ENCODE peak calls at places on chromosome 15, in nine cellular contexts. V is Calu3; J is tibial artery; T is esophagus muscularis mucosa; M is neural crest cell; H is uterus; B is astrocyte; S is CD8-positive, alpha-beta T cell; P is spleen. I is an unnamed sample.

GRCh38 chr15:42286445-42287029 is 13.3 kb upstream of the TMEM87A start:
- DNase-seq in V (no peak), J (no peak), T (no peak), M (no peak), H (no peak), B (no peak), S (no peak), P (no peak), I (no peak)

GRCh38 chr15:87089551-87089950 is 1009.9 kb downstream of the AGBL1 start:
- DNase-seq in V (no peak), J (no peak), T (no peak), M (no peak), H (no peak), B (no peak), S (no peak), P (no peak), I (no peak)

GRCh38 chr15:34986326-34987181 is 1.5 kb downstream of the ZNF770 start:
- DNase-seq in V (no peak), J (no peak), T (no peak), M (no peak), H (no peak), B (no peak), S (no peak), P (no peak), I (no peak)

GRCh38 chr15:68484696-68485400 is 52.9 kb upstream of the ITGA11 start:
- DNase-seq in V (no peak), J (peak), T (no peak), M (no peak), H (peak), B (peak), S (no peak), P (no peak), I (no peak)

GRCh38 chr15:61124195-61124594 is 104.9 kb downstream of the RORA start:
- DNase-seq in V (no peak), J (no peak), T (no peak), M (no peak), H (no peak), B (no peak), S (no peak), P (no peak), I (no peak)

GRCh38 chr15:64157599-64158125 is 5.2 kb downstream of the PPIB start:
- DNase-seq in V (no peak), J (no peak), T (no peak), M (no peak), H (no peak), B (no peak), S (no peak), P (no peak), I (no peak)

GRCh38 chr15:55151621-55152020 is 45.1 kb downstream of the RSL24D1 start:
- DNase-seq in V (no peak), J (no peak), T (no peak), M (no peak), H (no peak), B (no peak), S (no peak), P (no peak), I (no peak)

GRCh38 chr15:33154366-33155166 is 39.9 kb downstream of the FMN1 start:
- DNase-seq in V (no peak), J (peak), T (no peak), M (no peak), H (no peak), B (peak), S (no peak), P (no peak), I (no peak)

GRCh38 chr15:79513916-79514315 is 81.8 kb downstream of the MINAR1 start:
- DNase-seq in V (no peak), J (no peak), T (peak), M (no peak), H (no peak), B (no peak), S (no peak), P (no peak), I (no peak)

GRCh38 chr15:44066211-44066827 is 128.8 kb downstream of the FRMD5 start:
- DNase-seq in V (peak), J (no peak), T (no peak), M (peak), H (no peak), B (no peak), S (peak), P (no peak), I (peak)

GRCh38 chr15:29651476-29652072 is 170.7 kb downstream of the TJP1 start:
- DNase-seq in V (no peak), J (no peak), T (no peak), M (no peak), H (no peak), B (no peak), S (no peak), P (no peak), I (no peak)

GRCh38 chr15:29652595-29652994 is 169.7 kb downstream of the TJP1 start:
- DNase-seq in V (no peak), J (no peak), T (no peak), M (no peak), H (no peak), B (no peak), S (no peak), P (no peak), I (no peak)

GRCh38 chr15:29656636-29657475 is 165.4 kb downstream of the TJP1 start:
- DNase-seq in V (no peak), J (no peak), T (no peak), M (peak), H (no peak), B (no peak), S (no peak), P (no peak), I (no peak)
- TF ChIP-seq CTCF in V (no peak), J (no peak), T (no peak), M (peak), H (no peak), B (no peak), S (no peak), P (no peak), I (no peak)

GRCh38 chr15:29631076-29632070 is 190.9 kb downstream of the TJP1 start:
- DNase-seq in V (no peak), J (no peak), T (no peak), M (no peak), H (no peak), B (peak), S (no peak), P (no peak), I (no peak)
- TF ChIP-seq CTCF in V (no peak), J (no peak), T (no peak), M (no peak), H (no peak), B (no peak), S (no peak), P (no peak), I (no peak)

GRCh38 chr15:66080791-66081475 is 172.6 kb downstream of the MEGF11 start:
- DNase-seq in V (peak), J (no peak), T (no peak), M (no peak), H (peak), B (peak), S (no peak), P (no peak), I (no peak)
- TF ChIP-seq CTCF in V (peak), J (no peak), T (no peak), M (peak), H (no peak), B (no peak), S (no peak), P (no peak), I (peak)

GRCh38 chr15:66008920-66009572 is 139.8 kb downstream of the RAB11A start:
- DNase-seq in V (peak), J (no peak), T (no peak), M (no peak), H (no peak), B (no peak), S (no peak), P (no peak), I (no peak)

GRCh38 chr15:66004618-66005262 is 135.4 kb downstream of the RAB11A start:
- DNase-seq in V (peak), J (no peak), T (no peak), M (peak), H (no peak), B (peak), S (no peak), P (no peak), I (no peak)

GRCh38 chr15:66006986-66007385 is 137.7 kb downstream of the RAB11A start:
- DNase-seq in V (peak), J (no peak), T (no peak), M (no peak), H (no peak), B (peak), S (no peak), P (no peak), I (no peak)

DNA sequence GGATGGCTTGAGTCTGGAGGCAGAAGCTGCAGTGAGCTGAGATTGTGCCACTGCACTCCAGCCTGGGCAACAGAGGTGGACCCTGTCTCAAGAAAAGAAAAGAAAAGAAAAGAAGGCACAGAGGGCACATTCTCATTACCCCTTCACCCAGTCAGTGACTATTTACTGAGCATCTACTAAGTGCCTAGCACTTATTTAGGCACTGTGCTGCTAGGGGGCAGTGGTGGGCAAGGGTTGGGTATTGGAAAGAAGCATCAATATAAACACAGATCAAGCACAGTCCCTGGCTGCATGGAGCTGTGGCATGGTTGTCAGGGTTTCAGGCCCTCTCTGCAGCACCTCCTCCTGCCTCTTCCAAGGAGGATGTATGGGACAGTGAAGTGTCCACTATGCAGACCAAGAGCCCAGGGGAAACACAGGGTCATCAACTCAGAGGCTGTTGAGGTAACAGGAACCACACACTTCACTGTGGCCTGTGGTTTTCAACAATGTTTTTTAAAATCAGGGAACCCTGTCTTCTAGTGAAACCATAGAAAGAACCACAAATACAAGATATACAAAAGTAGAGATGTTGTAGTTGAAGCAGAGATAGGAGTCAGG is 138.5 kb downstream of the RAB11A start:
- DNase-seq in V (peak), J (no peak), T (no peak), M (no peak), H (no peak), B (no peak), S (no peak), P (no peak), I (no peak)
- TF ChIP-seq CTCF in V (no peak), J (no peak), T (no peak), M (no peak), H (no peak), B (no peak), S (no peak), P (no peak), I (peak)

GRCh38 chr15:25268166-25268565 is 170.7 kb downstream of the UBE3A start:
- DNase-seq in V (no peak), J (no peak), T (no peak), M (no peak), H (no peak), B (no peak), S (no peak), P (no peak), I (no peak)
- TF ChIP-seq CTCF in V (no peak), J (no peak), T (no peak), M (peak), H (no peak), B (no peak), S (no peak), P (no peak), I (peak)

DNA sequence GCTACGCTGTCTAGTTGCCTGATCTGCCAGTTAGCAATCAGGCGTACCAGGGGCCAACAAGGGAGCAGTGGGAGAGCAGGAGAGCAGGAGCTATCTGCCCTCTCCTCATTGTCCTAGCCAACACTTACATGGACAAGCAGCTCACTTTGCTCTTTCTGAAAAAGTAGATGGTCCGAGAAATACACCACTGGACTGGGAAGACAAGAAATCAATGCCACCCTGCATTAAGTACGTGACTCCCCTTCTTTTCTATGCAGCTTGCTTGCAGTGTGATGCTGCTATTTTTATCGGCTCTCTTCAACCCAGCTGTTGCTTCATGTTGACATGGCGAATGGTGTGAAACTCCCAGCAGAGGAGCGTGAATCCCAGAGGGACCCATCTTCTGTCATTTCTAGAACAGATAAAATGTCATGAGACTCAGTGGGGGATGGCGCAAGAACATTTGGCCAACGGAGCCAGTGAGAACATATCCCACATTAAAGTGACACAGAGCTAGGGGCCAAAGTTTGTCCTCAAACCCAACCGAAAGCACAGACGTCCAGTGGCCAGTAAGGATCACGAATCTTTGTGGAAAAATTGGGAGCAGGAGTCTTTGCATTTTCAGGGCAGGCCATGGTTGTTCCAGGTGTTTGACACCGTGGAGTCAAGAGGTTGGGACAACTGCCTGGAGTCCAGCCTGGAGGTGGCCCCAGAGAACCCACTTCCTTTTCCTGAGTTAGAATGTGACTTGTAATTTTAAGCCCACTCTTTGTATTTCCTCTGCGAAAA is 53.7 kb upstream of the MEF2A start:
- DNase-seq in V (no peak), J (no peak), T (no peak), M (no peak), H (no peak), B (no peak), S (no peak), P (peak), I (no peak)
- TF ChIP-seq CTCF in V (no peak), J (no peak), T (no peak), M (no peak), H (no peak), B (no peak), S (no peak), P (no peak), I (no peak)